ENCODE peak calls at places on chromosomes 12 and 14, in ten cellular contexts. N, G, J, C, O, V, H, X, L and M are unnamed samples.

GRCh38 chr14:27995688-27996087 is 770.9 kb upstream of the FOXG1 start:
- DNase-seq in N (no peak), G (no peak), J (no peak), C (no peak), O (no peak), V (no peak), H (peak), X (no peak), L (no peak), M (no peak)

GRCh38 chr14:101227611-101228594 is 324.4 kb upstream of the RTL1 start:
- DNase-seq in N (no peak), G (no peak), J (no peak), C (no peak), O (peak), V (no peak), H (no peak), X (no peak), L (no peak), M (no peak)

GRCh38 chr12:65881965-65882413 is 57.7 kb downstream of the HMGA2 start:
- DNase-seq in N (no peak), G (no peak), J (peak), C (peak), O (peak), V (no peak), H (no peak), X (no peak), L (peak), M (peak)

GRCh38 chr14:21070083-21070609 is at the start of gene ARHGEF40:
- DNase-seq in N (no peak), G (peak), J (peak), C (peak), O (peak), V (peak), H (peak), X (no peak), L (peak), M (peak)

GRCh38 chr12:99712281-99712680 is 64.7 kb downstream of the GARIN6 start:
- DNase-seq in N (no peak), G (no peak), J (no peak), C (no peak), O (no peak), V (no peak), H (no peak), X (no peak), L (no peak), M (no peak)

GRCh38 chr12:80847575-80847974 is 90.2 kb downstream of the LIN7A start:
- DNase-seq in N (no peak), G (no peak), J (no peak), C (no peak), O (no peak), V (no peak), H (no peak), X (no peak), L (no peak), M (no peak)

GRCh38 chr12:90712671-90713070 is 242.3 kb downstream of the CCER1 start:
- DNase-seq in N (no peak), G (no peak), J (no peak), C (no peak), O (no peak), V (peak), H (no peak), X (peak), L (no peak), M (no peak)

GRCh38 chr12:53365245-53365904 is 14.6 kb upstream of the SP1 start:
- DNase-seq in N (no peak), G (no peak), J (no peak), C (no peak), O (no peak), V (no peak), H (no peak), X (peak), L (no peak), M (no peak)

GRCh38 chr14:36834293-36834692 is 172.6 kb downstream of the PAX9 start:
- DNase-seq in N (no peak), G (no peak), J (no peak), C (no peak), O (no peak), V (no peak), H (no peak), X (no peak), L (no peak), M (no peak)

GRCh38 chr12:45468751-45469615 is 253.1 kb downstream of the ANO6 start:
- DNase-seq in N (no peak), G (no peak), J (no peak), C (no peak), O (no peak), V (no peak), H (no peak), X (no peak), L (no peak), M (no peak)

GRCh38 chr14:101467181-101467926 is 93.9 kb upstream of the DIO3 start:
- DNase-seq in N (no peak), G (no peak), J (no peak), C (no peak), O (no peak), V (no peak), H (no peak), X (no peak), L (no peak), M (no peak)

GRCh38 chr14:68899033-68899603 is 80.0 kb downstream of the ACTN1 start:
- DNase-seq in N (no peak), G (no peak), J (no peak), C (no peak), O (no peak), V (no peak), H (no peak), X (no peak), L (no peak), M (no peak)

GRCh38 chr12:132505105-132505851 is 15.3 kb downstream of the FBRSL1 start:
- DNase-seq in N (no peak), G (no peak), J (no peak), C (peak), O (no peak), V (no peak), H (no peak), X (no peak), L (no peak), M (peak)

GRCh38 chr12:18320036-18320617 is 58.8 kb downstream of the PIK3C2G start:
- DNase-seq in N (no peak), G (peak), J (peak), C (no peak), O (no peak), V (peak), H (peak), X (peak), L (no peak), M (no peak)

GRCh38 chr12:21819678-21820077 is 45.2 kb upstream of the KCNJ8 start:
- DNase-seq in N (no peak), G (no peak), J (no peak), C (no peak), O (no peak), V (no peak), H (no peak), X (no peak), L (no peak), M (no peak)

GRCh38 chr14:54435500-54435981 is 5.6 kb downstream of the CNIH1 start:
- DNase-seq in N (no peak), G (no peak), J (no peak), C (no peak), O (no peak), V (peak), H (no peak), X (peak), L (no peak), M (no peak)

GRCh38 chr14:96212896-96213295 is 8.3 kb downstream of the BDKRB2 start:
- DNase-seq in N (no peak), G (no peak), J (no peak), C (no peak), O (no peak), V (no peak), H (no peak), X (no peak), L (no peak), M (no peak)

GRCh38 chr12:9134981-9135628 is 19.4 kb upstream of the A2M start:
- DNase-seq in N (no peak), G (no peak), J (no peak), C (no peak), O (no peak), V (no peak), H (no peak), X (peak), L (no peak), M (no peak)

GRCh38 chr12:129190827-129191226 is 337.5 kb downstream of the GLT1D1 start:
- DNase-seq in N (no peak), G (peak), J (no peak), C (no peak), O (no peak), V (no peak), H (no peak), X (no peak), L (no peak), M (no peak)

GRCh38 chr14:83297361-83297760 is 1763.7 kb upstream of the SEL1L start:
- DNase-seq in N (no peak), G (no peak), J (no peak), C (no peak), O (no peak), V (no peak), H (no peak), X (no peak), L (no peak), M (no peak)

GRCh38 chr14:104110491-104111209 is 25.1 kb downstream of the ASPG start:
- DNase-seq in N (peak), G (no peak), J (no peak), C (peak), O (peak), V (no peak), H (no peak), X (no peak), L (no peak), M (peak)